ENCODE peak calls at places on chromosomes 7 and 10, in four cellular contexts. J is A549, Q is HepG2, T is K562. H is an unnamed sample.

GRCh38 chr10:58746470-58747185 is 234.0 kb downstream of the BICC1 start:
- DNase-seq in Q (no peak), T (no peak), J (no peak), H (no peak)

GRCh38 chr7:128076831-128077271 is 45.6 kb upstream of the LRRC4 start:
- DNase-seq in T (no peak), Q (no peak), J (no peak), H (no peak)

GRCh38 chr10:94205370-94205930 is 157.3 kb downstream of the NOC3L start:
- DNase-seq in T (no peak), J (no peak), Q (no peak), H (no peak)

GRCh38 chr10:11178606-11179221 is 161.0 kb downstream of the CELF2 start:
- DNase-seq in J (no peak), T (peak; percentile 80), Q (no peak), H (no peak)

GRCh38 chr7:6367701-6368211 is 80.0 kb downstream of the DAGLB start:
- DNase-seq in J (no peak), T (no peak), Q (no peak), H (no peak)

GRCh38 chr7:69619619-69620018 is 21.3 kb downstream of the AUTS2 start:
- DNase-seq in J (no peak), Q (no peak), T (no peak), H (no peak)

GRCh38 chr10:50362547-50363125 is 111.3 kb upstream of the ASAH2 start:
- DNase-seq in T (no peak), J (no peak), Q (no peak), H (no peak)

GRCh38 chr7:128904381-128905197 is 5.9 kb downstream of the KCP start:
- DNase-seq in T (peak; percentile 66), J (peak; percentile 60), Q (peak; percentile 52), H (no peak)

GRCh38 chr10:71582019-71582418 is 137.6 kb downstream of the C10orf105 start:
- DNase-seq in T (peak; percentile 68), J (no peak), Q (no peak), H (no peak)

GRCh38 chr7:35581564-35581963 is 113.4 kb downstream of the HERPUD2 start:
- DNase-seq in Q (no peak), J (no peak), T (no peak), H (no peak)

GRCh38 chr7:1476859-1477258 is 17.6 kb upstream of the MICALL2 start:
- DNase-seq in T (no peak), J (no peak), Q (no peak), H (no peak)

GRCh38 chr7:1475393-1475792 is 16.1 kb upstream of the MICALL2 start:
- DNase-seq in Q (no peak), T (no peak), J (no peak), H (no peak)

GRCh38 chr7:1473864-1474512 is 14.7 kb upstream of the MICALL2 start:
- DNase-seq in Q (peak; percentile 63), J (peak; percentile 77), T (peak; percentile 87), H (peak; percentile 94)

GRCh38 chr7:1475991-1476390 is 16.7 kb upstream of the MICALL2 start:
- DNase-seq in J (no peak), Q (no peak), T (no peak), H (no peak)

DNA sequence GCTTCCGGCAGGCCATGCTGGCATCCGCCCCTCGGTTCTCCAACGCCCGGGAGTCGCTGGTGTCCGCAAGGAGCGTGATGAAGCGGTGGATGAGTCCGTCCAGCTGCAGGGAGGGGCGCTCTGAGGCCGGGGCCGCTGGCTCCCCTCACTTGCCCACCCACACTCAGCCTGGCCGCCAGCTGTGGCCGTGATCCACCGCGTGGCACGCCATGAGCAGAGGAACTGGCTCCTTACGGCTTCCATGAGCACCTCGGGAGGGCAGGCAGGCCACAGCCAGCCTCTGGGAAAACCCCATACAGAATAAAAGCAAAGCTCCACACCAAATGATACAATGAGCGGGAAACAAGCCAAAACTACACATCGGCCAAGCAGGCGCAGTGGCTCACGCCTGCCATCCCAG is 15.5 kb upstream of the MICALL2 start:
- DNase-seq in T (no peak), Q (no peak), J (no peak), H (no peak)
- TF ChIP-seq NR3C1 in T (no peak), Q (no peak), J (no peak), H (no peak)

DNA sequence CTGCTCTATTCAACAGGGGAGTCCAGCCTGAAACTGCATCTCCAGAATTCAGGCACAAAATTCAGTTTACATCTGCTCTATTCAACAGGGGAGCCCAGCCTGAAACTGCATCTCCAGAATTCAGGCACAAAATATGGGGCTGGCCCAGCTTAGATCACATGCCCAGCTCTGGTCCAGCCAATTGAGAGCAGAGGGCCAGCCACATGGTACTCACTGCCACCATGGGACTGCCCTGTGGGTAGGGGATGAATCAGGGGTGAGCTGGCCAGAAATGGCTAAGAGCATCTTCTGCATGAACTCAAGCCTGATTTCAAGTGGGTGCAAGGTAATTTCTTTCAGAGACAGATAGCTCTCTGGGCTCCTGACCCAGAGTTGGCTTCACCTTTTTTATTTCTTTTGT is 156.6 kb upstream of the LYZL2 start:
- DNase-seq in J (no peak), T (no peak), Q (no peak), H (no peak)
- TF ChIP-seq NR3C1 in J (no peak), T (no peak), Q (no peak), H (no peak)

DNA sequence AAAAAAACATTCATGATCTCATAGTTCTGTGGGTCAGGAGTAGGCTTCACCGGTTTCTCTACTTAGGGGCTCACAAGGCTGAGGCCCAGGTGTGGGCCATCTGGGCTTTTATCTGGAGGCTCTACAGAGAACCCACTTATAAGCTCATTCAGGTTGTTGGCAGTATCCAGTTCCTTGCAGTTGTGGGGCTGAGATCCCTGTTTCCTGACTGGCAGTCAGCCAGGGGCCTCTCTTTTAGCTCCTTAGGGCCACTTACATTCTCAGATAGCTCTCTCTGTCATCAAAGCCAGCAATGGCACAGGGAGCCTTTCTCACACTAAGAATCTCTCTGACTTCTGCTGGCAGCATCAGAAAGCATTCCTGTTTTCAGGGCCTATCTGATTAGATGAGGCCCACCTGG is 18.2 kb upstream of the HECTD2 start:
- DNase-seq in J (no peak), Q (no peak), T (no peak), H (no peak)
- TF ChIP-seq NR3C1 in J (no peak), Q (no peak), T (no peak), H (no peak)

GRCh38 chr7:123872908-123873307 is 27.9 kb downstream of the HYAL4 start:
- DNase-seq in Q (no peak), J (no peak), T (no peak), H (no peak)

GRCh38 chr7:123876557-123877256 is 31.7 kb downstream of the HYAL4 start:
- DNase-seq in J (no peak), Q (no peak), T (no peak), H (no peak)

GRCh38 chr7:123867220-123867619 is 22.3 kb downstream of the HYAL4 start:
- DNase-seq in T (no peak), J (no peak), Q (no peak), H (no peak)

DNA sequence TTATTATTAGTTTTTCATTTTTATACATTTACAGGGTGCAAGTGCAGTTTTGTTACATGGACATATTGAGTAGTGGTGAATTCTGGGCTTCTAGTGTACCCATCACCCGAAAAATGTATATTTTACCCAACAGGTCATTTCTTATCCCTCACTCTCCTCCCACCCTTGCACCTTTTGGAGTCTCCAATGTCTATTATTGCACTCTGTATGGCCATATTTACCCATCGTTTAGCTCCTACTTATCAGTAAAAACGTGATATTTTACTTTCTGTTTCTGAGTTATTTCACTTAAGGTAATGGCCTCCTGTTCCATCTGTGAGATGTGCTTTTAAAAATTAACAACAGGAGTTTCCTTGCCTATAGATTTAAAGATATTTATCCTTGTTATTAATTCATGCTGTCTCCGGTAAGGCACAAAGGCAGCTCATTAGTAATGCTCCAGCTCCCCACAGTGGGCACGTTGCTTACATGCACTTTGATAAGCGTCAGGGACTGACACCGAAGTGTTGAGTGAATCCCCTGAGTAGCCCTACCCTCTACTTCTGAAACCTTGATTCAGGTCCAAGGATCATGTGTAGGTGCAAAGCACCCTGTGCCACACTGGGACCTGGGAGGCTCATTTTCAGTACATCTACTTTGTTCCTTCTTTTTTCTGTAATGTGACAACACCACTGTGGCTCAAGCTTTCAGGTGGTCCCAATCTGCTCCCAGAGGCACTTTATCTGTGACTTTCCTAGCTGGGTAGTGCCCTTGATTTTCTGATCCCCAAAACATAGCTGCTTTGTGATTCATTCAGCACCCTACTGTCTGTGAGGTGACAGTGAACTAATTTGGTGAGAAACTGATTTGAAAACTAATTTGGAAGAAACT is 27.3 kb downstream of the HYAL4 start:
- DNase-seq in J (peak; percentile 31), T (no peak), Q (peak; percentile 55), H (peak; percentile 55)
- TF ChIP-seq NR3C1 in J (no peak), T (no peak), Q (no peak), H (no peak)

H was measured in WTC11.